ENCODE peak calls at places on chromosomes 3 and 15, in nine cellular contexts. U, P, H, A, I, X, G, E and O are unnamed samples.

GRCh38 chr3:172627057-172627809 is 83.6 kb downstream of the NCEH1 start:
- DNase-seq in E (no peak), I (no peak), P (no peak), G (no peak), A (no peak), U (no peak), H (no peak), X (no peak), O (no peak)

GRCh38 chr3:130894873-130895330 is 1.0 kb downstream of the ATP2C1 start:
- DNase-seq in I (no peak), U (no peak), E (no peak), P (no peak), H (peak; percentile 48), X (no peak), G (no peak), A (no peak), O (no peak)

GRCh38 chr3:161423911-161424522 is 52.7 kb upstream of the SPTSSB start:
- DNase-seq in G (peak; percentile 48), H (peak; percentile 80), E (peak; percentile 10), A (no peak), P (no peak), U (no peak), I (no peak), X (no peak), O (no peak)

GRCh38 chr3:141659821-141660597 is 78.1 kb upstream of the RNF7 start:
- DNase-seq in E (no peak), X (no peak), G (peak; percentile 24), P (no peak), A (no peak), H (no peak), I (peak; percentile 34), U (no peak), O (no peak)

GRCh38 chr15:22845289-22845900 is 6.9 kb downstream of the NIPA2 start:
- DNase-seq in E (no peak), U (no peak), H (no peak), I (no peak), G (peak; percentile 21), P (no peak), X (no peak), A (no peak), O (no peak)

GRCh38 chr15:80581976-80582375 is 113.1 kb upstream of the ABHD17C start:
- DNase-seq in P (no peak), X (no peak), U (no peak), H (no peak), E (no peak), A (no peak), I (no peak), G (no peak), O (no peak)

GRCh38 chr3:13420817-13421755 is 964 bp upstream of the NUP210 start:
- DNase-seq in G (no peak), P (peak; percentile 41), U (peak; percentile 47), H (no peak), E (no peak), A (peak; percentile 82), X (peak; percentile 59), I (no peak), O (no peak)

GRCh38 chr15:81278306-81279029 is 45.5 kb downstream of the STARD5 start:
- DNase-seq in X (no peak), E (no peak), G (no peak), P (no peak), H (no peak), I (no peak), A (no peak), U (no peak), O (no peak)

GRCh38 chr3:119600732-119601131 is 3.0 kb downstream of the PLA1A start:
- DNase-seq in G (no peak), E (no peak), I (no peak), X (no peak), U (no peak), P (no peak), H (no peak), A (no peak), O (no peak)

GRCh38 chr3:151203053-151203420 is at the start of gene GPR171:
- DNase-seq in I (no peak), X (peak; percentile 39), U (peak; percentile 21), E (no peak), H (no peak), A (peak; percentile 49), G (no peak), P (peak; percentile 20), O (no peak)

GRCh38 chr15:27028836-27029482 is 58.0 kb downstream of the GABRG3 start:
- DNase-seq in E (no peak), A (no peak), P (no peak), G (no peak), X (no peak), H (no peak), I (no peak), U (no peak), O (no peak)

GRCh38 chr15:45231864-45232562 is 20.0 kb upstream of the SLC28A2 start:
- DNase-seq in U (no peak), G (no peak), I (no peak), A (no peak), X (no peak), E (no peak), H (no peak), P (no peak), O (no peak)

GRCh38 chr3:197878427-197878826 is 71.6 kb upstream of the RPL35A start:
- DNase-seq in P (no peak), G (no peak), H (peak; percentile 20), I (no peak), X (no peak), A (no peak), E (no peak), U (no peak), O (no peak)

GRCh38 chr3:55597638-55598037 is 110.5 kb upstream of the WNT5A start:
- DNase-seq in G (no peak), H (no peak), X (no peak), A (no peak), E (no peak), U (no peak), P (no peak), I (no peak), O (no peak)

GRCh38 chr15:24955549-24955929 is 752 bp downstream of the SNRPN start:
- DNase-seq in U (no peak), P (no peak), I (no peak), A (peak; percentile 1), H (no peak), X (peak; percentile 19), E (no peak), G (no peak), O (no peak)

GRCh38 chr3:40464339-40465110 is 7.4 kb downstream of the RPL14 start:
- DNase-seq in H (no peak), A (no peak), X (no peak), I (no peak), E (no peak), U (no peak), P (no peak), G (no peak), O (no peak)

GRCh38 chr3:52481819-52482521 is 13.2 kb upstream of the STAB1 start:
- DNase-seq in H (no peak), I (no peak), U (no peak), X (no peak), P (no peak), E (no peak), A (no peak), G (no peak), O (no peak)

GRCh38 chr3:118974356-118975097 is 60.1 kb downstream of the IGSF11 start:
- DNase-seq in I (no peak), H (no peak), U (no peak), G (no peak), E (no peak), X (no peak), P (no peak), A (no peak), O (no peak)

GRCh38 chr3:59772416-59773408 is 722.9 kb upstream of the CFAP20DC start:
- DNase-seq in X (peak; percentile 21), U (no peak), G (no peak), I (no peak), E (no peak), P (no peak), H (no peak), A (no peak), O (no peak)

GRCh38 chr3:16370872-16371740 is 106.1 kb downstream of the OXNAD1 start:
- DNase-seq in G (no peak), X (no peak), H (no peak), P (peak; percentile 7), I (no peak), A (no peak), E (no peak), U (no peak), O (no peak)

GRCh38 chr3:126364130-126364695 is 7.0 kb upstream of the KLF15 start:
- DNase-seq in E (no peak), U (no peak), X (no peak), I (peak; percentile 8), G (no peak), H (no peak), A (no peak), P (no peak), O (no peak)

GRCh38 chr15:28125673-28126651 is 26.8 kb upstream of the OCA2 start:
- DNase-seq in X (no peak), P (no peak), H (peak; percentile 85), E (no peak), I (no peak), A (no peak), G (peak; percentile 56), U (no peak), O (no peak)

GRCh38 chr3:36373084-36373483 is 7.2 kb upstream of the STAC start:
- DNase-seq in E (no peak), X (no peak), G (no peak), P (no peak), I (no peak), H (no peak), U (no peak), A (no peak), O (no peak)

GRCh38 chr15:95459288-95459687 is 871.2 kb upstream of the NR2F2 start:
- DNase-seq in A (no peak), X (no peak), G (no peak), P (no peak), H (no peak), U (no peak), E (no peak), I (no peak), O (no peak)

GRCh38 chr15:42577514-42578031 is 2.2 kb downstream of the STARD9 start:
- DNase-seq in X (no peak), U (no peak), A (no peak), G (peak; percentile 14), H (peak; percentile 35), P (no peak), E (no peak), I (no peak), O (no peak)

GRCh38 chr3:52763466-52763865 is 7.3 kb downstream of the NEK4 start:
- DNase-seq in X (no peak), A (no peak), I (no peak), E (no peak), P (no peak), H (no peak), U (no peak), G (no peak), O (no peak)

GRCh38 chr15:66153549-66154415 is 99.8 kb downstream of the MEGF11 start:
- DNase-seq in A (no peak), H (no peak), I (no peak), P (no peak), G (no peak), X (no peak), E (no peak), U (no peak), O (no peak)

GRCh38 chr3:197376020-197376419 is 77.6 kb upstream of the DLG1 start:
- DNase-seq in H (no peak), G (no peak), P (no peak), E (no peak), I (no peak), X (no peak), U (no peak), A (no peak), O (peak; percentile 74)

GRCh38 chr3:58261954-58262666 is 24.5 kb downstream of the ABHD6 start:
- DNase-seq in E (no peak), U (no peak), X (no peak), I (no peak), H (no peak), A (no peak), P (no peak), G (no peak), O (no peak)

GRCh38 chr3:33711100-33711499 is 7.0 kb downstream of the CLASP2 start:
- DNase-seq in H (no peak), A (no peak), G (no peak), X (no peak), E (no peak), U (no peak), I (no peak), P (no peak), O (no peak)

GRCh38 chr15:32861741-32862140 is 143.9 kb downstream of the GREM1 start:
- DNase-seq in U (no peak), E (peak; percentile 6), I (no peak), A (no peak), P (no peak), G (peak; percentile 57), H (peak; percentile 64), X (no peak), O (no peak)